ENCODE peak calls at places on chromosome 7, in six cellular contexts. C, D, U, J, P and Z are unnamed samples.

GRCh38 chr7:36311539-36311938 is 78.1 kb upstream of the ANLN start:
- DNase-seq in C (no peak), D (no peak), U (no peak), J (no peak), P (no peak), Z (no peak)

GRCh38 chr7:76393116-76394031 is 16.1 kb downstream of the SSC4D start:
- DNase-seq in C (peak), D (no peak), U (peak), J (peak), P (peak), Z (peak)

GRCh38 chr7:66748127-66748511 is 7.6 kb downstream of the RABGEF1 start:
- DNase-seq in C (no peak), D (no peak), U (no peak), J (no peak), P (no peak), Z (no peak)

GRCh38 chr7:76193881-76194280 is 7.8 kb upstream of the SRRM3 start:
- DNase-seq in C (no peak), D (no peak), U (no peak), J (no peak), P (no peak), Z (no peak)

GRCh38 chr7:37275086-37275485 is 173.6 kb downstream of the ELMO1 start:
- DNase-seq in C (no peak), D (no peak), U (no peak), J (no peak), P (no peak), Z (no peak)

GRCh38 chr7:30845426-30846135 is 66.1 kb upstream of the AQP1 start:
- DNase-seq in C (peak), D (no peak), U (no peak), J (peak), P (no peak), Z (no peak)

GRCh38 chr7:70808876-70809275 is 323.1 kb upstream of the GALNT17 start:
- DNase-seq in C (no peak), D (no peak), U (no peak), J (no peak), P (no peak), Z (no peak)

GRCh38 chr7:148782757-148783456 is 84.2 kb downstream of the CUL1 start:
- DNase-seq in C (no peak), D (no peak), U (no peak), J (no peak), P (no peak), Z (no peak)

GRCh38 chr7:140638311-140638791 is 2.3 kb downstream of the DENND2A start:
- DNase-seq in C (no peak), D (no peak), U (no peak), J (no peak), P (no peak), Z (peak)

GRCh38 chr7:95262875-95263274 is 61.5 kb downstream of the PON1 start:
- DNase-seq in C (no peak), D (no peak), U (no peak), J (no peak), P (no peak), Z (no peak)

GRCh38 chr7:137395425-137395824 is 51.9 kb upstream of the PTN start:
- DNase-seq in C (no peak), D (no peak), U (no peak), J (no peak), P (no peak), Z (no peak)

GRCh38 chr7:107968449-107968848 is 34.5 kb downstream of the LAMB1 start:
- DNase-seq in C (no peak), D (no peak), U (no peak), J (no peak), P (no peak), Z (no peak)

GRCh38 chr7:100789055-100789454 is 38.3 kb downstream of the EPHB4 start:
- DNase-seq in C (no peak), D (no peak), U (no peak), J (no peak), P (no peak), Z (peak)

GRCh38 chr7:4681922-4682620 is at the start of gene FOXK1:
- DNase-seq in C (peak), D (no peak), U (peak), J (peak), P (peak), Z (no peak)

GRCh38 chr7:115005241-115005640 is 83.3 kb downstream of the MDFIC start:
- DNase-seq in C (no peak), D (no peak), U (no peak), J (no peak), P (no peak), Z (no peak)

GRCh38 chr7:78388982-78389381 is 590.4 kb downstream of the PHTF2 start:
- DNase-seq in C (no peak), D (no peak), U (no peak), J (no peak), P (no peak), Z (no peak)

GRCh38 chr7:76428149-76428823 is 3.5 kb downstream of the ZP3 start:
- DNase-seq in C (peak), D (no peak), U (no peak), J (no peak), P (no peak), Z (no peak)

GRCh38 chr7:55569269-55569663 is 3.0 kb downstream of the VOPP1 start:
- DNase-seq in C (no peak), D (no peak), U (no peak), J (no peak), P (no peak), Z (no peak)

GRCh38 chr7:107044347-107045194 is at the start of gene PRKAR2B:
- DNase-seq in C (peak), D (no peak), U (peak), J (peak), P (peak), Z (peak)

GRCh38 chr7:139115104-139115503 is 5.6 kb upstream of the ZC3HAV1 start:
- DNase-seq in C (no peak), D (no peak), U (no peak), J (no peak), P (no peak), Z (no peak)

GRCh38 chr7:150842018-150842417 is 10.3 kb upstream of the AOC1 start:
- DNase-seq in C (no peak), D (no peak), U (no peak), J (peak), P (no peak), Z (no peak)

GRCh38 chr7:115937960-115938359 is 92.6 kb downstream of the TFEC start:
- DNase-seq in C (no peak), D (no peak), U (no peak), J (no peak), P (no peak), Z (no peak)

GRCh38 chr7:97104719-97105129 is 12.8 kb upstream of the SDHAF3 start:
- DNase-seq in C (peak), D (no peak), U (peak), J (peak), P (peak), Z (peak)

GRCh38 chr7:11373546-11374142 is 400.0 kb downstream of the PHF14 start:
- DNase-seq in C (no peak), D (no peak), U (peak), J (no peak), P (no peak), Z (no peak)